ENCODE peak calls at places on chromosome 9, in seven cellular contexts. R is AG09309; Z is MG63; K is thoracic aorta; B is mammary epithelial cell; Q is fibroblast of mammary gland; I is CD8-positive, alpha-beta T cell. V is an unnamed sample.

GRCh38 chr9:124259273-124260078 is 1.7 kb downstream of the NEK6 start:
- DNase-seq in R (peak; percentile 63), I (no peak), B (peak; percentile 75), K (peak; percentile 76), Q (peak; percentile 91), Z (peak; percentile 90), V (peak; percentile 89)

GRCh38 chr9:124698265-124698664 is 72.8 kb downstream of the NR6A1 start:
- DNase-seq in Q (peak; percentile 59), R (no peak), I (no peak), Z (no peak), B (peak; percentile 92), K (no peak), V (peak; percentile 73)

GRCh38 chr9:127123239-127123935 is 952 bp upstream of the ANGPTL2 start:
- DNase-seq in B (no peak), K (no peak), I (no peak), R (no peak), Z (peak; percentile 33), Q (no peak), V (no peak)

GRCh38 chr9:121889990-121890563 is 203.0 kb downstream of the TTLL11 start:
- DNase-seq in Q (peak; percentile 62), I (no peak), R (no peak), B (no peak), K (no peak), Z (peak; percentile 65), V (peak; percentile 12)

GRCh38 chr9:14935099-14935710 is 25.0 kb upstream of the FREM1 start:
- DNase-seq in I (no peak), Z (no peak), R (no peak), B (no peak), K (no peak), Q (no peak), V (no peak)

GRCh38 chr9:90287567-90288274 is 354.9 kb downstream of the DIRAS2 start:
- DNase-seq in R (no peak), Q (no peak), K (no peak), I (no peak), Z (no peak), B (peak; percentile 53), V (no peak)

GRCh38 chr9:136666364-136667216 is 3.9 kb downstream of the EGFL7 start:
- DNase-seq in Z (no peak), B (no peak), I (no peak), R (no peak), Q (no peak), K (no peak), V (no peak)

GRCh38 chr9:128946945-128947422 is 419 bp downstream of the DOLK start:
- DNase-seq in Q (peak; percentile 38), Z (peak; percentile 50), B (peak; percentile 30), I (no peak), R (no peak), K (no peak), V (no peak)

GRCh38 chr9:38035873-38036272 is 33.2 kb downstream of the SHB start:
- DNase-seq in Q (peak; percentile 89), B (peak; percentile 71), K (no peak), R (no peak), I (no peak), Z (peak; percentile 79), V (peak; percentile 46)

GRCh38 chr9:134130503-134131375 is 5.1 kb upstream of the WDR5 start:
- DNase-seq in R (no peak), K (no peak), B (no peak), Q (no peak), I (no peak), Z (peak; percentile 64), V (no peak)

GRCh38 chr9:5455181-5455580 is 4.8 kb downstream of the CD274 start:
- DNase-seq in Q (peak; percentile 79), K (no peak), I (no peak), Z (no peak), R (no peak), B (peak; percentile 89), V (no peak)

GRCh38 chr9:133406480-133407307 is 11.1 kb downstream of the REXO4 start:
- DNase-seq in R (no peak), Q (peak; percentile 75), Z (peak; percentile 53), B (peak; percentile 58), K (no peak), I (peak; percentile 83), V (peak; percentile 42)

GRCh38 chr9:75953218-75953617 is 62.7 kb downstream of the PCSK5 start:
- DNase-seq in I (no peak), Z (no peak), B (no peak), Q (peak; percentile 11), K (no peak), R (peak; percentile 40), V (no peak)

GRCh38 chr9:8486095-8486494 is 686.5 kb upstream of the DMAC1 start:
- DNase-seq in K (no peak), Q (peak; percentile 71), Z (no peak), R (peak; percentile 3), B (no peak), I (no peak), V (no peak)

GRCh38 chr9:134562146-134562753 is 79.4 kb upstream of the COL5A1 start:
- DNase-seq in K (no peak), R (no peak), Z (no peak), B (no peak), Q (no peak), I (no peak), V (no peak)

GRCh38 chr9:19161257-19162025 is 34.1 kb upstream of the PLIN2 start:
- DNase-seq in R (peak; percentile 97), Z (peak; percentile 84), I (peak; percentile 22), Q (peak; percentile 99), K (peak; percentile 13), B (peak; percentile 98), V (peak; percentile 62)

GRCh38 chr9:5799314-5799713 is 33.6 kb downstream of the ERMP1 start:
- DNase-seq in Z (no peak), Q (peak; percentile 57), I (no peak), B (peak; percentile 42), K (no peak), R (peak; percentile 21), V (peak; percentile 14)

GRCh38 chr9:117644607-117645244 is 59.5 kb upstream of the TLR4 start:
- DNase-seq in Z (peak; percentile 44), R (peak; percentile 11), K (no peak), I (peak; percentile 38), Q (peak; percentile 59), B (peak; percentile 55), V (peak; percentile 61)

GRCh38 chr9:107142896-107143603 is 140.0 kb upstream of the RAD23B start:
- DNase-seq in Q (peak; percentile 30), Z (no peak), I (no peak), R (no peak), B (peak; percentile 16), K (no peak), V (no peak)

GRCh38 chr9:129627556-129628492 is 1.9 kb downstream of the NTMT1 start:
- DNase-seq in I (no peak), R (no peak), B (no peak), Z (no peak), Q (no peak), K (no peak), V (no peak)

GRCh38 chr9:2243666-2244555 is 228.8 kb downstream of the SMARCA2 start:
- DNase-seq in Z (no peak), I (no peak), K (no peak), B (no peak), Q (no peak), R (no peak), V (no peak)

GRCh38 chr9:77284616-77285015 is 107.3 kb downstream of the VPS13A start:
- DNase-seq in B (no peak), K (no peak), Z (no peak), Q (no peak), I (no peak), R (no peak), V (no peak)

GRCh38 chr9:119968837-119969707 is 599.8 kb upstream of the BRINP1 start:
- DNase-seq in Q (peak; percentile 66), I (peak; percentile 14), B (peak; percentile 45), Z (peak; percentile 79), K (peak; percentile 36), R (peak; percentile 47), V (peak; percentile 39)

GRCh38 chr9:88196456-88196855 is 58.2 kb upstream of the SPATA31C2 start:
- DNase-seq in B (no peak), R (no peak), K (no peak), Q (no peak), Z (no peak), I (no peak), V (peak; percentile 26)

GRCh38 chr9:88197016-88197415 is 58.7 kb upstream of the SPATA31C2 start:
- DNase-seq in Z (peak; percentile 70), Q (peak; percentile 78), I (no peak), K (no peak), B (peak; percentile 17), R (peak; percentile 39), V (peak; percentile 50)

GRCh38 chr9:88193766-88194165 is 55.5 kb upstream of the SPATA31C2 start:
- DNase-seq in K (no peak), I (no peak), B (no peak), Q (no peak), Z (no peak), R (no peak), V (no peak)

GRCh38 chr9:88198346-88198807 is 60.1 kb upstream of the SPATA31C2 start:
- DNase-seq in I (no peak), Q (peak; percentile 62), B (peak; percentile 28), K (no peak), R (no peak), Z (peak; percentile 54), V (no peak)

GRCh38 chr9:88197781-88198345 is 59.6 kb upstream of the SPATA31C2 start:
- DNase-seq in K (no peak), Q (peak; percentile 70), Z (peak; percentile 32), R (peak; percentile 80), I (no peak), B (peak; percentile 61), V (peak; percentile 75)
- H3K4me3 ChIP-seq in K (peak overlapping the region; percentile 60), Q (peak overlapping the region; percentile 33), Z (peak overlapping the region; percentile 30), R (peak overlapping the region; percentile 1), I (no peak overlapping the region), B (no peak overlapping the region), V (peak overlapping the region; percentile 16)

DNA sequence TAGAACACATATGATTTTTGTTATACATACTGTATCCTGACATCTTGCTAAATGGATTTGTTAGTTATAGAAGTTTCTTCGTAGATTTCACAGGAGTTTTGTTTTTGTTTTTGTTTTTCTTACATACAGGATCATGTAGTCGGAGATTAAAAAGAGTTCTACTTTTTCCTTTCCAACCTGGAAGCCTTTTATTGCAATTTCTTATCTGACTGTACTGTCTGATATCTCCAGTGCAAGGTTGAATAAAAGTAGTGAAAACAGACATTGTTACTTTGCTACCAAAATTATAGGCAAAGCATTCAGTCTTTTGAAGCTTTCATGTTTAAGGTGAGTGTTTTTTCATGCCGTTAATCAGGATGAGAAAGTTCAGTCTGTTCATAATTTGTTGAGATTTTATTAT is 117.4 kb upstream of the PRSS3 start:
- DNase-seq in Q (no peak), B (no peak), R (no peak), K (no peak), I (no peak), Z (no peak), V (no peak)
- H3K4me3 ChIP-seq in Q (no peak overlapping the region), B (peak overlapping the region; percentile 56), R (no peak overlapping the region), K (no peak overlapping the region), I (no peak overlapping the region), Z (peak overlapping the region; percentile 43), V (no peak overlapping the region)

GRCh38 chr9:104921067-104921741 is 6.8 kb downstream of the ABCA1 start:
- DNase-seq in I (no peak), Q (no peak), B (no peak), R (no peak), K (no peak), Z (no peak), V (peak; percentile 32)
- H3K4me3 ChIP-seq in I (no peak overlapping the region), Q (no peak overlapping the region), B (no peak overlapping the region), R (no peak overlapping the region), K (peak overlapping the region; percentile 19), Z (no peak overlapping the region), V (no peak overlapping the region)

GRCh38 chr9:69820955-69821788 is 555 bp downstream of the CFAP95 start:
- DNase-seq in B (no peak), K (no peak), Q (no peak), R (no peak), I (no peak), Z (no peak), V (no peak)
- H3K4me3 ChIP-seq in B (no peak overlapping the region), K (peak overlapping the region; percentile 1), Q (peak overlapping the region; percentile 11), R (no peak overlapping the region), I (peak overlapping the region; percentile 52), Z (no peak overlapping the region), V (no peak overlapping the region)

GRCh38 chr9:21989440-21990189 is 4.6 kb downstream of the CDKN2A start:
- DNase-seq in Q (no peak), R (no peak), Z (no peak), I (no peak), B (no peak), K (no peak), V (no peak)
- H3K4me3 ChIP-seq in Q (no peak overlapping the region), R (no peak overlapping the region), Z (no peak overlapping the region), I (no peak overlapping the region), B (no peak overlapping the region), K (no peak overlapping the region), V (no peak overlapping the region)